ENCODE peak calls at places on chromosomes 12 and 14, in eight cellular contexts. One of them, this sample, is unnamed.

GRCh38 chr12:67766370-67766769 is 117.8 kb downstream of the DYRK2 start:
- DNase-seq in ELR: peak
- DNase-seq in EH: peak
- DNase-seq in HT1080: peak
- DNase-seq in GM12892: no peak
- DNase-seq in cardiac muscle cell: peak
- DNase-seq in epithelial cell of esophagus: peak
- DNase-seq in endothelial cell of umbilical vein: no peak
- DNase-seq in this sample: no peak

GRCh38 chr14:45253070-45253753 is at the start of gene MIS18BP1:
- DNase-seq in ELR: peak
- DNase-seq in EH: peak
- DNase-seq in HT1080: peak
- DNase-seq in GM12892: peak
- DNase-seq in cardiac muscle cell: peak
- DNase-seq in epithelial cell of esophagus: peak
- DNase-seq in endothelial cell of umbilical vein: peak
- DNase-seq in this sample: peak

GRCh38 chr14:37142835-37143499 is 29.4 kb downstream of the SLC25A21 start:
- DNase-seq in ELR: peak
- DNase-seq in EH: peak
- DNase-seq in HT1080: peak
- DNase-seq in GM12892: no peak
- DNase-seq in cardiac muscle cell: no peak
- DNase-seq in epithelial cell of esophagus: peak
- DNase-seq in endothelial cell of umbilical vein: peak
- DNase-seq in this sample: no peak

GRCh38 chr14:73645248-73645610 is 443 bp downstream of the DNAL1 start:
- DNase-seq in ELR: no peak
- DNase-seq in EH: no peak
- DNase-seq in HT1080: no peak
- DNase-seq in GM12892: no peak
- DNase-seq in cardiac muscle cell: no peak
- DNase-seq in epithelial cell of esophagus: no peak
- DNase-seq in endothelial cell of umbilical vein: no peak
- DNase-seq in this sample: no peak

GRCh38 chr12:57111046-57111698 is at the start of gene STAT6:
- DNase-seq in ELR: peak
- DNase-seq in EH: peak
- DNase-seq in HT1080: peak
- DNase-seq in GM12892: peak
- DNase-seq in cardiac muscle cell: peak
- DNase-seq in epithelial cell of esophagus: peak
- DNase-seq in endothelial cell of umbilical vein: peak
- DNase-seq in this sample: peak

GRCh38 chr12:3032161-3032560 is 45.0 kb upstream of the TSPAN9 start:
- DNase-seq in ELR: no peak
- DNase-seq in EH: no peak
- DNase-seq in HT1080: no peak
- DNase-seq in GM12892: no peak
- DNase-seq in cardiac muscle cell: no peak
- DNase-seq in epithelial cell of esophagus: no peak
- DNase-seq in endothelial cell of umbilical vein: no peak
- DNase-seq in this sample: no peak

GRCh38 chr12:71415336-71416231 is 24.0 kb upstream of the LGR5 start:
- DNase-seq in ELR: peak
- DNase-seq in EH: peak
- DNase-seq in HT1080: peak
- DNase-seq in GM12892: no peak
- DNase-seq in cardiac muscle cell: peak
- DNase-seq in epithelial cell of esophagus: peak
- DNase-seq in endothelial cell of umbilical vein: peak
- DNase-seq in this sample: peak

GRCh38 chr12:120972870-120973543 is 5.3 kb upstream of the HNF1A start:
- DNase-seq in ELR: no peak
- DNase-seq in EH: peak
- DNase-seq in HT1080: peak
- DNase-seq in GM12892: no peak
- DNase-seq in cardiac muscle cell: no peak
- DNase-seq in epithelial cell of esophagus: no peak
- DNase-seq in endothelial cell of umbilical vein: no peak
- DNase-seq in this sample: no peak

GRCh38 chr12:107685360-107686248 is at the start of gene PWP1:
- DNase-seq in ELR: peak
- DNase-seq in EH: peak
- DNase-seq in HT1080: peak
- DNase-seq in GM12892: peak
- DNase-seq in cardiac muscle cell: peak
- DNase-seq in epithelial cell of esophagus: peak
- DNase-seq in endothelial cell of umbilical vein: peak
- DNase-seq in this sample: peak

GRCh38 chr12:3273409-3273853 is 196.3 kb downstream of the TSPAN9 start:
- DNase-seq in ELR: peak
- DNase-seq in EH: peak
- DNase-seq in HT1080: peak
- DNase-seq in GM12892: no peak
- DNase-seq in cardiac muscle cell: no peak
- DNase-seq in epithelial cell of esophagus: peak
- DNase-seq in endothelial cell of umbilical vein: no peak
- DNase-seq in this sample: no peak

This sample was measured in GM12864.